ENCODE peak calls at places on chromosomes 4 and X, in five cellular contexts. K is NCI-H748 treated with DMSO at 0.1 percent for 48 hours; N is germinal center; P is upper lobe of right lung; W is stimulated activated CD8-positive, alpha-beta memory T cell treated with anti-CD3 and anti-CD28 coated beads, Interleukin-15, amount 100 ng/mL, for 4 hours. X is an unnamed sample.

GRCh38 chrX:132270699-132271098 is 51.5 kb upstream of the RAP2C start:
- DNase-seq in K (no peak), N (no peak), P (no peak), W (no peak), X (no peak)

GRCh38 chrX:106927700-106928099 is 7.5 kb downstream of the CLDN2 start:
- DNase-seq in K (no peak), N (no peak), P (no peak), W (no peak), X (no peak)

GRCh38 chr4:3677671-3678070 is 88.5 kb upstream of the ADRA2C start:
- DNase-seq in K (no peak), N (no peak), P (peak; percentile 33), W (no peak), X (no peak)

GRCh38 chr4:38568768-38569167 is 95.2 kb upstream of the KLF3 start:
- DNase-seq in K (no peak), N (no peak), P (no peak), W (no peak), X (no peak)

GRCh38 chr4:16157609-16158503 is 68.4 kb downstream of the TAPT1 start:
- DNase-seq in K (no peak), N (no peak), P (no peak), W (no peak), X (no peak)

GRCh38 chrX:133980832-133981588 is 4.4 kb downstream of the GPC3 start:
- DNase-seq in K (no peak), N (no peak), P (no peak), W (no peak), X (no peak)

GRCh38 chr4:170875868-170876267 is 786.1 kb upstream of the AADAT start:
- DNase-seq in K (no peak), N (no peak), P (no peak), W (no peak), X (no peak)

GRCh38 chr4:113471141-113471860 is 290.2 kb downstream of the CAMK2D start:
- DNase-seq in K (no peak), N (no peak), P (no peak), W (no peak), X (no peak)

GRCh38 chr4:151957163-151957562 is 196.4 kb upstream of the GATB start:
- DNase-seq in K (no peak), N (no peak), P (no peak), W (no peak), X (no peak)

GRCh38 chr4:138311771-138312535 is 69.8 kb upstream of the SLC7A11 start:
- DNase-seq in K (no peak), N (no peak), P (no peak), W (no peak), X (no peak)

GRCh38 chrX:32408389-32408788 is 803.0 kb downstream of the DMD start:
- DNase-seq in K (no peak), N (no peak), P (no peak), W (no peak), X (no peak)